ENCODE peak calls at places on chromosomes 7 and 10, in six cellular contexts. O is C1 segment of cervical spinal cord, W is uterus, C is non-pigmented ciliary epithelial cell, E is body of pancreas, K is amygdala. G is an unnamed sample.

GRCh38 chr10:86373828-86374227 is 7.2 kb upstream of the GRID1 start:
- DNase-seq in O (no peak), W (peak; percentile 5), C (no peak), E (no peak), K (no peak), G (no peak)

GRCh38 chr10:24556746-24557742 is 166.6 kb downstream of the ARHGAP21 start:
- DNase-seq in O (peak; percentile 9), W (no peak), C (peak; percentile 46), E (peak; percentile 14), K (no peak), G (no peak)

GRCh38 chr7:111486472-111487142 is 75.7 kb downstream of the IMMP2L start:
- DNase-seq in O (no peak), W (no peak), C (no peak), E (peak; percentile 40), K (no peak), G (no peak)

GRCh38 chr10:15121707-15122106 is 24.6 kb downstream of the RPP38 start:
- DNase-seq in O (no peak), W (no peak), C (no peak), E (no peak), K (no peak), G (no peak)

GRCh38 chr7:5695709-5696345 is 85.6 kb downstream of the RNF216 start:
- DNase-seq in O (peak; percentile 54), W (peak; percentile 48), C (no peak), E (peak; percentile 73), K (no peak), G (peak; percentile 31)

GRCh38 chr10:93413252-93413689 is 68.9 kb downstream of the MYOF start:
- DNase-seq in O (no peak), W (no peak), C (no peak), E (peak; percentile 35), K (no peak), G (no peak)

GRCh38 chr7:133376514-133376913 is 123.6 kb downstream of the EXOC4 start:
- DNase-seq in O (no peak), W (no peak), C (no peak), E (no peak), K (no peak), G (peak; percentile 36)

GRCh38 chr7:55593515-55594318 is 21.4 kb upstream of the VOPP1 start:
- DNase-seq in O (peak; percentile 8), W (peak; percentile 55), C (no peak), E (peak; percentile 43), K (peak; percentile 9), G (no peak)

GRCh38 chr7:50379082-50379481 is 71.1 kb downstream of the FIGNL1 start:
- DNase-seq in O (no peak), W (no peak), C (no peak), E (no peak), K (no peak), G (no peak)

G was measured in gastrocnemius medialis.